ENCODE peak calls at places on chromosomes 4 and X, in seven cellular contexts. J is HFFc6, X is substantia nigra, M is neural crest cell, H is HuH-7, N is NCI-H1092 treated with DMSO at 0.1 percent for 48 hours, Y is NCI-H2029 treated with DMSO at 0.1 percent for 48 hours. O is an unnamed sample.

GRCh38 chrX:83845397-83845796 is 15.5 kb upstream of the CYLC1 start:
- DNase-seq in Y (peak), H (no peak), N (peak), M (no peak), X (no peak), J (no peak), O (no peak)

GRCh38 chr4:66769436-66769835 is 775.9 kb downstream of the CENPC start:
- DNase-seq in N (no peak), M (no peak), X (no peak), J (no peak), Y (peak), H (peak), O (no peak)

GRCh38 chr4:137694138-137694537 is 161.8 kb upstream of the PCDH18 start:
- DNase-seq in Y (no peak), J (no peak), M (no peak), H (no peak), X (no peak), N (no peak), O (peak)

GRCh38 chr4:80331693-80332092 is 3.8 kb upstream of the CFAP299 start:
- DNase-seq in X (no peak), N (no peak), J (no peak), Y (no peak), M (no peak), H (no peak), O (no peak)

GRCh38 chr4:69999420-69999819 is 3.7 kb downstream of the STATH start:
- DNase-seq in Y (no peak), H (no peak), X (no peak), N (no peak), M (no peak), J (no peak), O (no peak)

GRCh38 chrX:150566734-150567182 is 1.7 kb upstream of the MTM1 start:
- DNase-seq in X (no peak), Y (no peak), J (no peak), H (no peak), N (no peak), M (no peak), O (peak)

GRCh38 chr4:113673450-113673849 is 88.1 kb downstream of the CAMK2D start:
- DNase-seq in H (no peak), Y (no peak), X (no peak), J (peak), M (no peak), N (no peak), O (no peak)

GRCh38 chr4:2411786-2412510 is 6.5 kb downstream of the ZFYVE28 start:
- DNase-seq in N (no peak), J (no peak), X (no peak), M (no peak), Y (no peak), H (no peak), O (no peak)

GRCh38 chr4:98481167-98481566 is 177.2 kb downstream of the TSPAN5 start:
- DNase-seq in M (no peak), N (no peak), H (no peak), Y (no peak), J (no peak), X (peak), O (no peak)

GRCh38 chrX:80174925-80175574 is 160.5 kb downstream of the TBX22 start:
- DNase-seq in J (no peak), N (no peak), X (no peak), M (no peak), Y (no peak), H (no peak), O (no peak)

GRCh38 chrX:152601848-152602616 is 35.7 kb upstream of the GABRQ start:
- DNase-seq in Y (no peak), H (no peak), N (no peak), X (no peak), M (no peak), J (no peak), O (peak)

GRCh38 chrX:116278819-116279218 is 108.3 kb downstream of the AGTR2 start:
- DNase-seq in X (no peak), J (no peak), N (no peak), H (no peak), M (no peak), Y (no peak), O (no peak)

GRCh38 chrX:68238568-68238967 is 194.7 kb downstream of the OPHN1 start:
- DNase-seq in H (peak), M (no peak), X (no peak), Y (no peak), J (no peak), N (no peak), O (no peak)

GRCh38 chr4:94595880-94596483 is 144.2 kb downstream of the PDLIM5 start:
- DNase-seq in H (no peak), M (no peak), Y (peak), X (no peak), J (peak), N (peak), O (peak)

GRCh38 chrX:68833855-68834331 is 5.1 kb downstream of the EFNB1 start:
- DNase-seq in X (no peak), Y (no peak), N (no peak), J (no peak), H (no peak), M (no peak), O (no peak)

GRCh38 chr4:111334356-111334755 is 711.5 kb upstream of the PITX2 start:
- DNase-seq in M (no peak), N (no peak), Y (no peak), J (peak), H (no peak), X (no peak), O (no peak)

GRCh38 chr4:103892616-103893015 is 172.8 kb upstream of the TACR3 start:
- DNase-seq in Y (no peak), J (peak), H (no peak), N (no peak), X (no peak), M (no peak), O (no peak)

GRCh38 chrX:115940888-115941332 is 229.6 kb upstream of the AGTR2 start:
- DNase-seq in M (no peak), H (no peak), Y (no peak), X (peak), J (no peak), N (peak), O (no peak)

GRCh38 chr4:109444182-109444844 is 10.7 kb downstream of the SEC24B start:
- DNase-seq in H (no peak), X (no peak), Y (no peak), N (no peak), J (no peak), M (no peak), O (no peak)

GRCh38 chr4:153440475-153440874 is 25.7 kb upstream of the TMEM131L start:
- DNase-seq in Y (no peak), J (no peak), M (no peak), N (no peak), H (no peak), X (no peak), O (no peak)

GRCh38 chrX:110318664-110318968 is 731 bp upstream of the AMMECR1 start:
- DNase-seq in M (no peak), Y (peak), X (no peak), J (no peak), H (no peak), N (no peak), O (peak)

GRCh38 chr4:34046580-34046979 is 2197.7 kb downstream of the ARAP2 start:
- DNase-seq in N (no peak), J (peak), X (no peak), Y (no peak), M (no peak), H (peak), O (no peak)